ENCODE peak calls at places on chromosome 16, in six cellular contexts. E is colonic mucosa; S is CD8-positive, alpha-beta memory T cell; J is NCI-H226; T is stromal cell of bone marrow; D is activated CD4-positive, alpha-beta T cell treated with anti-CD3 and anti-CD28 coated beads, Interleukin-2, amount 50 U/mL, for 1 hour. F is an unnamed sample.

GRCh38 chr16:20637247-20637646 is 60.2 kb downstream of the ACSM1 start:
- DNase-seq in E (no peak), S (no peak), J (no peak), T (no peak), D (no peak), F (no peak)

GRCh38 chr16:10971560-10971961 is 27.2 kb downstream of the CLEC16A start:
- DNase-seq in E (peak), S (no peak), J (peak), T (peak), D (no peak), F (peak)

GRCh38 chr16:66961065-66961744 is at the start of gene CES3:
- DNase-seq in E (peak), S (peak), J (peak), T (peak), D (peak), F (peak)

GRCh38 chr16:5027575-5028235 is 6.0 kb downstream of the NAGPA start:
- DNase-seq in E (no peak), S (no peak), J (no peak), T (no peak), D (no peak), F (no peak)

GRCh38 chr16:9159839-9160550 is 68.6 kb downstream of the HAPSTR1 start:
- DNase-seq in E (peak), S (no peak), J (peak), T (peak), D (no peak), F (peak)

GRCh38 chr16:81604960-81605383 is 160.4 kb downstream of the CMIP start:
- DNase-seq in E (no peak), S (no peak), J (peak), T (no peak), D (no peak), F (no peak)

GRCh38 chr16:82633964-82634600 is 7.3 kb downstream of the CDH13 start:
- DNase-seq in E (peak), S (no peak), J (no peak), T (no peak), D (no peak), F (peak)

GRCh38 chr16:78791011-78791410 is 691.6 kb downstream of the WWOX start:
- DNase-seq in E (no peak), S (no peak), J (peak), T (no peak), D (no peak), F (no peak)

GRCh38 chr16:57739756-57740422 is 4.3 kb downstream of the KATNB1 start:
- DNase-seq in E (no peak), S (no peak), J (no peak), T (no peak), D (no peak), F (no peak)

GRCh38 chr16:19765860-19766553 is 47.9 kb downstream of the IQCK start:
- DNase-seq in E (peak), S (no peak), J (no peak), T (no peak), D (no peak), F (no peak)

F was measured in SJCRH30.